ENCODE peak calls at places on chromosome 13, in five cellular contexts. T, V, A, Q and E are unnamed samples.

GRCh38 chr13:23741879-23742510 is 147.2 kb downstream of the MIPEP start:
- DNase-seq in A (no peak), T (no peak), V (no peak), Q (no peak), E (no peak)

GRCh38 chr13:100356889-100357288 is 231.7 kb downstream of the GGACT start:
- DNase-seq in A (no peak), Q (no peak), V (peak; percentile 27), T (peak; percentile 64), E (no peak)

GRCh38 chr13:25819856-25820530 is 231.8 kb downstream of the SHISA2 start:
- DNase-seq in A (no peak), V (no peak), T (no peak), Q (no peak), E (no peak)

GRCh38 chr13:98528663-98529064 is 48.2 kb downstream of the STK24 start:
- DNase-seq in Q (no peak), A (no peak), V (no peak), T (peak; percentile 35), E (no peak)

GRCh38 chr13:48892311-48892710 is 83.4 kb upstream of the FNDC3A start:
- DNase-seq in Q (no peak), A (no peak), T (peak; percentile 92), V (peak; percentile 38), E (no peak)

GRCh38 chr13:90382425-90382824 is 965.1 kb upstream of the MIR17HG start:
- DNase-seq in A (no peak), V (no peak), T (no peak), Q (no peak), E (no peak)

GRCh38 chr13:58134525-58134924 is 503.0 kb downstream of the PCDH17 start:
- DNase-seq in V (no peak), A (no peak), T (no peak), Q (no peak), E (no peak)

GRCh38 chr13:113296842-113297369 is at the start of gene LAMP1:
- DNase-seq in A (peak; percentile 100), V (peak; percentile 63), Q (peak; percentile 99), T (peak; percentile 97), E (peak; percentile 97)

GRCh38 chr13:112719556-112719955 is 29.7 kb downstream of the ATP11A start:
- DNase-seq in V (no peak), A (no peak), Q (no peak), T (no peak), E (no peak)

GRCh38 chr13:97194473-97194872 is 27.7 kb upstream of the MBNL2 start:
- DNase-seq in A (no peak), Q (no peak), V (peak; percentile 24), T (peak; percentile 78), E (no peak)

GRCh38 chr13:22498006-22498405 is 682.8 kb upstream of the SGCG start:
- DNase-seq in A (no peak), Q (no peak), T (no peak), V (no peak), E (no peak)

GRCh38 chr13:107531816-107532215 is 683.5 kb downstream of the LIG4 start:
- DNase-seq in V (no peak), T (no peak), A (no peak), Q (no peak), E (no peak)

GRCh38 chr13:94312511-94313191 is 166.8 kb downstream of the DCT start:
- DNase-seq in V (no peak), T (no peak), A (no peak), Q (no peak), E (no peak)

GRCh38 chr13:112957295-112957677 is 11.7 kb upstream of the MCF2L start:
- DNase-seq in V (no peak), A (no peak), Q (no peak), T (no peak), E (no peak)

GRCh38 chr13:109974354-109974753 is 188.0 kb upstream of the IRS2 start:
- DNase-seq in T (peak; percentile 69), V (no peak), A (no peak), Q (no peak), E (no peak)

GRCh38 chr13:43085545-43085944 is 62.2 kb downstream of the DNAJC15 start:
- DNase-seq in A (no peak), T (peak; percentile 61), V (no peak), Q (no peak), E (no peak)

GRCh38 chr13:46149272-46150133 is 32.5 kb downstream of the LCP1 start:
- DNase-seq in T (peak; percentile 12), Q (peak; percentile 26), A (no peak), V (no peak), E (no peak)

GRCh38 chr13:72726721-72727416 is 560 bp downstream of the MZT1 start:
- DNase-seq in T (no peak), A (peak; percentile 9), V (no peak), Q (peak; percentile 44), E (no peak)

GRCh38 chr13:50149143-50149703 is 134.0 kb downstream of the KCNRG start:
- DNase-seq in A (no peak), T (no peak), V (peak; percentile 24), Q (no peak), E (no peak)

GRCh38 chr13:45368571-45368970 is 27.6 kb upstream of the TPT1 start:
- DNase-seq in V (no peak), T (peak; percentile 15), Q (no peak), A (no peak), E (no peak)

GRCh38 chr13:50366488-50367174 is 351.4 kb downstream of the KCNRG start:
- DNase-seq in V (no peak), T (no peak), A (no peak), Q (no peak), E (no peak)

GRCh38 chr13:95480131-95480545 is 72.4 kb upstream of the CLDN10 start:
- DNase-seq in A (no peak), V (no peak), T (no peak), Q (no peak), E (no peak)

GRCh38 chr13:20426766-20427448 is 98.8 kb downstream of the CRYL1 start:
- DNase-seq in T (peak; percentile 32), V (no peak), A (no peak), Q (no peak), E (no peak)

GRCh38 chr13:23811366-23812027 is 77.7 kb downstream of the MIPEP start:
- DNase-seq in Q (no peak), A (no peak), V (no peak), T (no peak), E (no peak)

GRCh38 chr13:32019612-32020233 is 11.9 kb upstream of the FRY start:
- DNase-seq in A (no peak), Q (peak; percentile 5), V (no peak), T (peak; percentile 81), E (peak; percentile 46)

GRCh38 chr13:37074703-37075102 is 15.2 kb upstream of the SUPT20H start:
- DNase-seq in T (peak; percentile 49), Q (no peak), V (peak; percentile 8), A (no peak), E (no peak)

GRCh38 chr13:113034451-113035208 is 65.6 kb downstream of the MCF2L start:
- DNase-seq in T (peak; percentile 56), Q (no peak), V (no peak), A (no peak), E (peak; percentile 14)